ENCODE peak calls at places on chromosomes 3 and 15, in six cellular contexts. B is transverse colon; V is CD4-positive, alpha-beta memory T cell; L is mesendoderm; E is dorsolateral prefrontal cortex; U is HL-60. T is an unnamed sample.

GRCh38 chr3:141876381-141876890 is at the start of gene ATP1B3:
- DNase-seq in B (peak), V (peak), L (peak), E (peak), U (no peak), T (peak)

GRCh38 chr3:5010706-5011554 is 31.7 kb downstream of the BHLHE40 start:
- DNase-seq in B (peak), V (peak), L (no peak), E (no peak), U (no peak), T (peak)

GRCh38 chr3:141789281-141789680 is 26.1 kb downstream of the GRK7 start:
- DNase-seq in B (no peak), V (no peak), L (peak), E (no peak), U (no peak), T (peak)

GRCh38 chr15:29952245-29952644 is 130.0 kb upstream of the TJP1 start:
- DNase-seq in B (no peak), V (no peak), L (no peak), E (peak), U (no peak), T (no peak)

GRCh38 chr3:14143271-14143605 is 18.4 kb downstream of the TMEM43 start:
- DNase-seq in B (no peak), V (no peak), L (no peak), E (no peak), U (no peak), T (no peak)

GRCh38 chr15:101541501-101542292 is 52.2 kb upstream of the PCSK6 start:
- DNase-seq in B (no peak), V (no peak), L (no peak), E (no peak), U (no peak), T (no peak)

GRCh38 chr3:141681390-141681780 is 56.7 kb upstream of the RNF7 start:
- DNase-seq in B (no peak), V (no peak), L (no peak), E (no peak), U (no peak), T (no peak)

GRCh38 chr3:134090031-134090430 is 60.3 kb upstream of the SLCO2A1 start:
- DNase-seq in B (no peak), V (no peak), L (no peak), E (no peak), U (no peak), T (no peak)

GRCh38 chr3:59566481-59566975 is 516.7 kb upstream of the CFAP20DC start:
- DNase-seq in B (no peak), V (no peak), L (no peak), E (no peak), U (no peak), T (no peak)

GRCh38 chr3:99656606-99657005 is 18.2 kb downstream of the COL8A1 start:
- DNase-seq in B (no peak), V (no peak), L (no peak), E (no peak), U (no peak), T (no peak)

GRCh38 chr3:101567528-101568317 is 6.1 kb downstream of the TRMT10C start:
- DNase-seq in B (no peak), V (no peak), L (no peak), E (no peak), U (no peak), T (no peak)

GRCh38 chr15:81029416-81030367 is 29.0 kb downstream of the TLNRD1 start:
- DNase-seq in B (no peak), V (no peak), L (no peak), E (no peak), U (peak), T (peak)

GRCh38 chr3:133268772-133269171 is 131.1 kb upstream of the BFSP2 start:
- DNase-seq in B (no peak), V (no peak), L (no peak), E (no peak), U (no peak), T (no peak)

GRCh38 chr3:22373182-22373581 is 622.2 kb upstream of the ZNF385D start:
- DNase-seq in B (no peak), V (no peak), L (peak), E (no peak), U (no peak), T (no peak)

GRCh38 chr15:95141486-95141885 is 910.1 kb downstream of the MCTP2 start:
- DNase-seq in B (no peak), V (no peak), L (no peak), E (no peak), U (no peak), T (no peak)

GRCh38 chr3:11566916-11567315 is 76.8 kb downstream of the VGLL4 start:
- DNase-seq in B (no peak), V (no peak), L (peak), E (no peak), U (no peak), T (no peak)

GRCh38 chr3:73451276-73451973 is 173.3 kb downstream of the PDZRN3 start:
- DNase-seq in B (no peak), V (no peak), L (no peak), E (no peak), U (no peak), T (peak)

GRCh38 chr3:169699536-169700050 is 36.1 kb upstream of the MECOM start:
- DNase-seq in B (no peak), V (no peak), L (no peak), E (no peak), U (no peak), T (no peak)

GRCh38 chr15:92959219-92959618 is 59.1 kb downstream of the CHD2 start:
- DNase-seq in B (no peak), V (no peak), L (no peak), E (no peak), U (peak), T (no peak)

GRCh38 chr3:54999801-55000200 is 71.9 kb upstream of the LRTM1 start:
- DNase-seq in B (no peak), V (no peak), L (peak), E (no peak), U (no peak), T (no peak)

GRCh38 chr15:35738370-35738769 is 192.4 kb upstream of the DPH6 start:
- DNase-seq in B (no peak), V (no peak), L (peak), E (no peak), U (no peak), T (no peak)

GRCh38 chr3:107676469-107677309 is 153.9 kb downstream of the BBX start:
- DNase-seq in B (no peak), V (peak), L (no peak), E (no peak), U (no peak), T (peak)

DNA sequence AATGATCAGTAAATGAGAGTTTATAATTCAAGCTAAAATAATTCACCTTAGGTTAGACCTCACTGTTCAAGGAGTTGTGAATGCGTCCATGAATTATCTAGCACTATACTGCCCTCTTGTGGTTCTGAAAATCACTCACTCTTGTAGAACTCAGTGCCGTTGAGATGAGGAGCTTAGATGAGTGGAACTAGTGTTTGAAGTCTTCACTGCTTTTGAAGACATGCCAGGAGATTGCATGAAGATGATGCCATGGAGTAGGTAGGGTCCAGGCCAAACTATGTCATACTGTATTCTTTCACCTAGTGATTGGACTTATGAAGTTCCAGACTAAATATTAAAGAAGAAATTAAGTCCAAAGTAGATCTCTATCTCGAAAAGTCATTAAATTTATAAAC is 28.8 kb downstream of the LYSMD4 start:
- DNase-seq in B (no peak), V (peak), L (peak), E (no peak), U (peak), T (peak)
- H3K27ac ChIP-seq in B (peak), V (no peak), L (no peak), E (peak), U (no peak), T (no peak)

GRCh38 chr3:184688251-184688851 is 23.5 kb downstream of the MAGEF1 start:
- DNase-seq in B (no peak), V (no peak), L (peak), E (no peak), U (no peak), T (no peak)
- H3K27ac ChIP-seq in B (peak), V (no peak), L (no peak), E (no peak), U (no peak), T (no peak)

GRCh38 chr3:128623762-128624176 is 26.8 kb downstream of the RPN1 start:
- DNase-seq in B (no peak), V (no peak), L (no peak), E (no peak), U (no peak), T (no peak)
- H3K27ac ChIP-seq in B (no peak), V (no peak), L (no peak), E (no peak), U (no peak), T (no peak)

GRCh38 chr15:90126022-90126421 is 23.8 kb upstream of the IDH2 start:
- DNase-seq in B (peak), V (no peak), L (no peak), E (no peak), U (no peak), T (no peak)
- H3K27ac ChIP-seq in B (no peak), V (no peak), L (no peak), E (no peak), U (no peak), T (no peak)

DNA sequence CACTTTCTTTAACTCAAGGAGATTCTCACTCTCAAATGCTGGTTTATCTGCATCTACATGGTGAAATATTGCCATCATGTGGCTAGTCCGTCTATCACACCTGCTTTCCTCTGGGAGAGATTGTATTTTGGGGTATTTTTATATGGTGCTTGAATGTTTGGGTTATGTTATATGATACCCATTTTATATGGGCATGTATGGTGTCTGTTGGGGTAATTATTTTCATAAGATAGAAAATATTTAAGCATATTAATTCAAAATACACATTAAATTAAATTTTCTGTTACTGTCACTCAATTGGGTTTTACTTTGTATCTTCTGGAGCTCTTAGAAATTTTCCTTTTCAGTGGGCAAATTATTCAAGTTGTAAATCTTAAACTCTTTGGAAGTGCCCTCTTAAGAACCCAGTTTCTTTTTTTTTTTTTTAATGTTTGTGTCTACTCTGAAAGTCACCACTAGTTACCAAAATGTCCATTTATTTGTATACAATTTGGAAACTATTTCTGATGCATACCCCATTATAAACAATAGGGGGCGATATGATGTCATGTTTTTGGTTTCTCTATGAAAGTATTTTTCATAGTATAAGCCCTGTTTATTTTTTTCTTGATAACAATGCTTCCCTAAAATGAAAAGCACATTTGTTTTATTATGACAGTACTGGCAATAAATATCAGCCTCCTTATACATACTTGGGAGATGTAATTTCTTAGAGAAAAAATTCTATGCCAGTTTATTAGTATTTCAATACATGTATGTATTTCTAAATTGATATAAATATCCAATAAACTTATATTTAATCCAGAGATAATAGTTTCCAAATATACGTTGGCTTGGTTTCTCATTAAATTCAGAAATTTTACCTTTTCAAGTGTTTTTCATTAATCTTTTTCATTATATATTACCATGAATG is 36.1 kb upstream of the PLSCR5 start:
- DNase-seq in B (no peak), V (peak), L (peak), E (no peak), U (peak), T (peak)
- H3K27ac ChIP-seq in B (no peak), V (no peak), L (no peak), E (no peak), U (no peak), T (no peak)

DNA sequence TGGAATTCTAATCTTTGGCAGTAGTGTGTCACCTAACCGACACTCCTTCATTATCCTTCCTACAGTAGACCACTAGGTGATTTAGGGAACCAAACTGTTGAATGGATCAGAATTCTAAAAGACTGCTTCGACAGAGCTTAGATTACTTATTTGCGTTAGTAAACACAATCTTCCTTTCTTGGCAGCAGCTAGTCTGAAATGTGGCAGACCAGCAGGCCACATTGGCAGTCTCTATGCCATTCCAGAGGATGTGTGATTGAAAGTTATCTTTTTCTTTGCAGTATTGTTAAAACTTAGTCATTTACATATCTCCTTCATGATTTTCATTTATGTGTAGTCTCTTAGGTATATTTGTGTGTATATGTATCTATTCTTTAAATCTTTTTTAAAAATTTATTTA is 23.6 kb downstream of the MBNL1 start:
- DNase-seq in B (no peak), V (no peak), L (no peak), E (no peak), U (no peak), T (no peak)
- H3K27ac ChIP-seq in B (peak), V (peak), L (no peak), E (no peak), U (no peak), T (no peak)

GRCh38 chr15:58440181-58440910 is 8.6 kb downstream of the LIPC start:
- DNase-seq in B (no peak), V (no peak), L (peak), E (no peak), U (no peak), T (no peak)
- H3K27ac ChIP-seq in B (peak), V (no peak), L (no peak), E (no peak), U (no peak), T (no peak)

GRCh38 chr15:64111679-64112050 is 15.9 kb downstream of the SNX1 start:
- DNase-seq in B (no peak), V (no peak), L (peak), E (no peak), U (no peak), T (no peak)

GRCh38 chr15:64112077-64112772 is 16.4 kb downstream of the SNX1 start:
- DNase-seq in B (no peak), V (no peak), L (no peak), E (no peak), U (no peak), T (no peak)

GRCh38 chr15:64110945-64111678 is 15.3 kb downstream of the SNX1 start:
- DNase-seq in B (no peak), V (peak), L (no peak), E (no peak), U (no peak), T (peak)

GRCh38 chr15:64117759-64118487 is 22.1 kb downstream of the SNX1 start:
- DNase-seq in B (no peak), V (no peak), L (no peak), E (no peak), U (no peak), T (no peak)

DNA sequence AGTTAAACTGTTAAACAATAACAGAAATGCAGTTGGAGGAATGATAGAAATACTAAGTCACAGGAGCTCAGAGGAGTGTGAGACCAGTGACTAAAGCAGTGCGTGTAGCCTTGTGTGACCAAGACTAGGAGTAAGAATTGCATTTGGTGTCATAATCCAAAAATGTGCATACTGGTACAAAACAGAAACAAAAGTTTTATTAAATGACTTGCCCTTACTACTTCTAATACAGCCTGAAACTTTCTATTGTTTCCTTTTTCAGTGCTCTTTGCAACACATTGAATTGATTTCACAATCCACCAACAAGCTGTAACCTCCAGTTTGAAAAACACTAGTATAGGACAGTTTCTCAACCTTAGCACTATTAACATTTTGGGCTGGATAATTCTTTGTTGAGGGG is 17.1 kb downstream of the SNX1 start:
- DNase-seq in B (no peak), V (no peak), L (no peak), E (no peak), U (no peak), T (no peak)
- H3K27ac ChIP-seq in B (no peak), V (no peak), L (no peak), E (peak), U (peak), T (no peak)

GRCh38 chr15:45161666-45162065 is 26.1 kb downstream of the SHF start:
- DNase-seq in B (no peak), V (no peak), L (no peak), E (no peak), U (no peak), T (no peak)

GRCh38 chr15:45164914-45165313 is 22.9 kb downstream of the SHF start:
- DNase-seq in B (no peak), V (no peak), L (no peak), E (no peak), U (no peak), T (no peak)

GRCh38 chr15:45162771-45163507 is 24.8 kb downstream of the SHF start:
- DNase-seq in B (peak), V (peak), L (peak), E (peak), U (peak), T (peak)

GRCh38 chr15:45165536-45165935 is 22.2 kb downstream of the SHF start:
- DNase-seq in B (no peak), V (no peak), L (no peak), E (no peak), U (no peak), T (no peak)

GRCh38 chr15:45163508-45163856 is 24.3 kb downstream of the SHF start:
- DNase-seq in B (no peak), V (no peak), L (no peak), E (no peak), U (no peak), T (no peak)
- H3K27ac ChIP-seq in B (no peak), V (no peak), L (no peak), E (peak), U (no peak), T (no peak)

GRCh38 chr3:172310361-172310760 is 137.9 kb downstream of the GHSR start:
- DNase-seq in B (no peak), V (no peak), L (no peak), E (no peak), U (no peak), T (no peak)

GRCh38 chr3:172309741-172310140 is 138.5 kb downstream of the GHSR start:
- DNase-seq in B (no peak), V (no peak), L (no peak), E (no peak), U (no peak), T (no peak)

GRCh38 chr3:172307143-172307560 is 141.1 kb downstream of the GHSR start:
- DNase-seq in B (no peak), V (no peak), L (no peak), E (no peak), U (no peak), T (no peak)

GRCh38 chr3:172311217-172311616 is 137.0 kb downstream of the GHSR start:
- DNase-seq in B (no peak), V (no peak), L (no peak), E (no peak), U (no peak), T (no peak)

DNA sequence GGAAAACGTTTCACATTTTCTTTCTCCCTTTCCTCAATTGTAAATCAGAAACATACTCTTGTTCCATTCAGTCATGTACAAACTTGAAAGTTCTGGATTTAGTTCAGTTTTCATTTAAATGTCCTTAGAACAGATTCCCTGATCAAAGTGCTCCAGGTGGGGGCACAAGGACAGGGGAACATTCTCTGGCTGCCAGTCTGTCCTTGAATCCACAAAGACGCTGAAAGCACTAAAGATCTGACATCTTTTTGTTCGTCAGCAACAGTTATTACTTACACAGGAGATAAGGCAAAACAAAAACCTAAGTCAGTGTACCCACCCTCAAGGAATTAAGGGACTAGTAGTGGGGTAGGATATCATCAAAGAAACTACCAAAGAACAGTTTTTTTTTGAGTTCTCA is 139.2 kb downstream of the GHSR start:
- DNase-seq in B (no peak), V (no peak), L (peak), E (no peak), U (no peak), T (no peak)
- H3K27ac ChIP-seq in B (no peak), V (no peak), L (no peak), E (no peak), U (no peak), T (no peak)